ENCODE peak calls at places on chromosome 19, in nine cellular contexts. U is stomach, S is A549, Z is vagina, T is prostate gland, P is GM12892, G is Peyer's patch, K is uterus, W is lower leg skin. C is an unnamed sample.

GRCh38 chr19:4059931-4060620 is 6.6 kb downstream of the ZBTB7A start:
- DNase-seq in U (peak), S (no peak), Z (no peak), T (no peak), K (peak), P (peak), W (peak), G (peak), C (no peak)

GRCh38 chr19:17889609-17890214 is 18.0 kb downstream of the SLC5A5 start:
- DNase-seq in Z (no peak), T (no peak), U (no peak), W (no peak), P (no peak), K (no peak), S (peak), G (no peak), C (peak)

GRCh38 chr19:50842130-50842529 is 8.8 kb upstream of the KLK15 start:
- DNase-seq in K (no peak), U (no peak), G (no peak), Z (no peak), P (no peak), S (no peak), W (no peak), T (peak), C (no peak)

GRCh38 chr19:32174386-32175113 is 170.9 kb upstream of the ZNF507 start:
- DNase-seq in G (no peak), K (no peak), W (no peak), S (no peak), P (no peak), T (no peak), Z (peak), U (no peak), C (no peak)

GRCh38 chr19:57620673-57621348 is 6.8 kb downstream of the ZNF134 start:
- DNase-seq in W (no peak), S (no peak), K (no peak), U (no peak), T (no peak), P (no peak), Z (no peak), G (no peak), C (no peak)

GRCh38 chr19:53991224-53992113 is at the start of gene CACNG6:
- DNase-seq in P (no peak), W (no peak), U (peak), S (peak), K (no peak), G (no peak), T (no peak), Z (no peak), C (peak)

GRCh38 chr19:18287836-18288772 is 6.7 kb upstream of the JUND start:
- DNase-seq in U (no peak), P (no peak), T (no peak), G (no peak), W (no peak), K (no peak), S (no peak), Z (no peak), C (no peak)

GRCh38 chr19:48571378-48572162 is 19.6 kb downstream of the SULT2B1 start:
- DNase-seq in W (no peak), G (no peak), S (no peak), P (no peak), Z (no peak), U (peak), K (no peak), T (peak), C (no peak)

GRCh38 chr19:47158879-47159509 is 28.4 kb downstream of the SAE1 start:
- DNase-seq in S (no peak), T (no peak), G (no peak), U (no peak), K (no peak), W (no peak), P (no peak), Z (no peak), C (no peak)

GRCh38 chr19:40178756-40179155 is 12.5 kb upstream of the MAP3K10 start:
- DNase-seq in P (no peak), K (no peak), G (no peak), U (no peak), S (no peak), W (no peak), T (no peak), Z (no peak), C (no peak)

GRCh38 chr19:53903055-53903680 is 5.9 kb upstream of the CACNG7 start:
- DNase-seq in U (no peak), S (no peak), T (no peak), P (no peak), W (no peak), K (no peak), G (no peak), Z (no peak), C (peak)

GRCh38 chr19:49104229-49104864 is 9.8 kb upstream of the LIN7B start:
- DNase-seq in U (no peak), K (no peak), T (no peak), W (no peak), Z (no peak), G (no peak), P (no peak), S (no peak), C (no peak)

GRCh38 chr19:46629546-46630025 is 4.7 kb upstream of the PTGIR start:
- DNase-seq in G (no peak), T (no peak), U (peak), S (no peak), W (no peak), Z (no peak), K (no peak), P (no peak), C (no peak)

GRCh38 chr19:48053856-48054255 is 10.0 kb upstream of the CABP5 start:
- DNase-seq in W (no peak), G (no peak), U (no peak), T (no peak), P (no peak), Z (no peak), K (no peak), S (no peak), C (no peak)

GRCh38 chr19:50332264-50333038 is 3.3 kb upstream of the KCNC3 start:
- DNase-seq in W (no peak), S (no peak), K (no peak), T (no peak), U (no peak), Z (no peak), G (no peak), P (no peak), C (no peak)

GRCh38 chr19:43468354-43469159 is 3.1 kb upstream of the LYPD3 start:
- DNase-seq in W (no peak), P (no peak), T (no peak), S (no peak), U (no peak), G (no peak), K (no peak), Z (no peak), C (no peak)

GRCh38 chr19:45424191-45425058 is 708 bp upstream of the ERCC1 start:
- DNase-seq in W (peak), G (peak), U (peak), K (peak), Z (no peak), P (no peak), T (peak), S (peak), C (peak)

GRCh38 chr19:10706990-10707389 is 5.8 kb downstream of the QTRT1 start:
- DNase-seq in K (no peak), S (no peak), T (no peak), U (no peak), Z (no peak), G (no peak), P (no peak), W (no peak), C (no peak)

GRCh38 chr19:33177417-33177976 is 16.6 kb upstream of the LRP3 start:
- DNase-seq in W (no peak), K (no peak), P (no peak), U (no peak), T (peak), Z (no peak), G (no peak), S (peak), C (no peak)

GRCh38 chr19:45217193-45217956 is 27.8 kb downstream of the EXOC3L2 start:
- DNase-seq in W (no peak), P (no peak), K (no peak), U (no peak), Z (no peak), T (no peak), G (no peak), S (no peak), C (no peak)

GRCh38 chr19:5967994-5968430 is 9.9 kb downstream of the RANBP3 start:
- DNase-seq in G (peak), K (no peak), T (peak), S (peak), Z (no peak), W (peak), P (no peak), U (peak), C (peak)

GRCh38 chr19:41879670-41880328 is 2.7 kb downstream of the CD79A start:
- DNase-seq in Z (no peak), P (no peak), S (no peak), W (no peak), G (no peak), T (no peak), K (no peak), U (no peak), C (no peak)

GRCh38 chr19:46488551-46488950 is 7.1 kb downstream of the PNMA8B start:
- DNase-seq in K (no peak), W (no peak), G (no peak), P (no peak), Z (no peak), U (no peak), T (no peak), S (no peak), C (no peak)

GRCh38 chr19:33447336-33448158 is 74.0 kb downstream of the CEBPG start:
- DNase-seq in T (no peak), Z (no peak), S (no peak), P (no peak), G (no peak), K (no peak), U (no peak), W (no peak), C (no peak)

GRCh38 chr19:41186971-41187883 is 5.8 kb upstream of the CYP2S1 start:
- DNase-seq in U (no peak), G (no peak), S (no peak), P (no peak), W (no peak), T (no peak), Z (no peak), K (no peak), C (no peak)

GRCh38 chr19:40519352-40520322 is 52.8 kb downstream of the SPTBN4 start:
- DNase-seq in Z (no peak), U (peak), S (peak), G (no peak), T (no peak), K (no peak), W (no peak), P (no peak), C (no peak)

GRCh38 chr19:3053780-3054179 is 8.5 kb downstream of the TLE5 start:
- DNase-seq in K (no peak), W (no peak), S (no peak), T (no peak), U (no peak), Z (no peak), P (no peak), G (no peak), C (no peak)

GRCh38 chr19:52660981-52661380 is 22.8 kb upstream of the ZNF83 start:
- DNase-seq in S (no peak), W (no peak), Z (no peak), T (no peak), G (no peak), K (no peak), U (no peak), P (no peak), C (no peak)

GRCh38 chr19:10817291-10818038 is 18.5 kb downstream of the TMED1 start:
- DNase-seq in K (peak), Z (no peak), G (no peak), U (peak), W (peak), S (no peak), T (no peak), P (no peak), C (no peak)

GRCh38 chr19:17486545-17486944 is 16.2 kb downstream of the SLC27A1 start:
- DNase-seq in K (no peak), Z (no peak), T (no peak), S (no peak), P (no peak), G (no peak), W (no peak), U (no peak), C (no peak)

GRCh38 chr19:48804496-48804895 is 6.3 kb downstream of the BCAT2 start:
- DNase-seq in P (no peak), Z (no peak), W (no peak), U (no peak), K (no peak), S (no peak), T (no peak), G (no peak), C (no peak)

GRCh38 chr19:35105047-35105410 is 10.6 kb upstream of the FXYD3 start:
- DNase-seq in U (no peak), Z (no peak), G (no peak), S (no peak), W (no peak), K (no peak), T (no peak), P (no peak), C (no peak)

GRCh38 chr19:40341601-40342482 is 6.4 kb downstream of the C19orf47 start:
- DNase-seq in G (no peak), T (peak), U (no peak), K (no peak), S (no peak), Z (no peak), W (no peak), P (no peak), C (no peak)

GRCh38 chr19:48970139-48970766 is 5.1 kb downstream of the FTL start:
- DNase-seq in P (no peak), T (no peak), Z (no peak), G (no peak), U (no peak), K (no peak), W (no peak), S (no peak), C (no peak)

GRCh38 chr19:6753178-6754031 is 13.8 kb downstream of the SH2D3A start:
- DNase-seq in W (peak), P (peak), S (peak), G (peak), T (no peak), K (peak), Z (no peak), U (peak), C (peak)

GRCh38 chr19:53916004-53916403 is 6.9 kb downstream of the CACNG7 start:
- DNase-seq in W (no peak), K (no peak), S (no peak), P (no peak), G (no peak), T (no peak), Z (no peak), U (no peak), C (no peak)

DNA sequence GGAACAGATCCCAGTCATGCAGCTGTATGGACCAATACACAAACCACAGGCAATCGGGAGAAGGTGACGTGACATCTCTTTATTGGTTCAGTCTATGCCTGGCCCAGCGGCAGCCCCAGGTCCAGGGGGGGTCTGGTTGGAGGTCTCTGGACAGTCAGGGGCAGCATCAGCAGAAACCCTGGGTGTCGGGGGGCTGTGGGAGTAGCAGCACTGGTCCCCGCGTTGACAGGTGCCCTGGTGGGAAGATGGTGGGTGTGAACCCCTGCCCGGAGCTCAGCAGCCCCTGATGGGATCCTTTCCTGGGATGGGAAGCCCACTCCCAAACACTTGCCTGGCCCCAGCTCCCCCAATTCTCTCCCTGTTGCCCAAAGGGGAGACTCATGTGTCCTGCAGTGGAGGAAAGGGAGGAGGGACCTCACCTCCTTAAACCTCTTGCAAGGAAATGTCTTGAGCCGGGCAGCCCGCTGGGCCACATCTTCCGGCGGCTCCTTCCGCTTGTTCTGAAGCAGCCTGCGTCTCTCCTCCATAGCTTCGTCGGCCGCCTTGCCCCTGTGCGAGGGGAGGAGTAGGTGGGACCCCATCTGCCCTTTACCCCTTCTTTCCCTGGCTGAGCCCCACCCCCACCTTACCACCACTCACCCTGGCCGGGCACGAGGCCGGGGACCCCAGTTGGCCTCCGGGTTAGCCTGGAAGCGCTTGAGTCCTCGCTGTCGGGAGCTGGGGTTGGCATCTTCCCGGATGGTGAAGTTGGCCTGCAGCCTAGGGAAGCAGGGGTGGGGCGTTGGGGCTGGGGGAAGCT is 2.4 kb upstream of the LYL1 start:
- DNase-seq in P (no peak), S (no peak), U (no peak), K (no peak), T (no peak), G (peak), W (no peak), Z (no peak), C (no peak)
- TF ChIP-seq POLR2A in P (peak), S (no peak), U (no peak), K (no peak), T (no peak), G (no peak), W (no peak), Z (no peak), C (no peak)

GRCh38 chr19:16326401-16327130 is 1.9 kb downstream of the KLF2 start:
- DNase-seq in Z (no peak), W (no peak), K (no peak), T (no peak), S (no peak), U (no peak), G (peak), P (no peak), C (no peak)
- TF ChIP-seq POLR2A in Z (no peak), W (no peak), K (no peak), T (no peak), S (no peak), U (no peak), G (no peak), P (no peak), C (no peak)

GRCh38 chr19:36668646-36669045 is 2.0 kb upstream of the ZNF461 start:
- DNase-seq in P (no peak), S (no peak), W (no peak), G (no peak), T (no peak), Z (no peak), K (no peak), U (no peak), C (no peak)

GRCh38 chr19:36679455-36679854 is 8.0 kb upstream of the ZNF567 start:
- DNase-seq in P (no peak), U (no peak), W (no peak), S (no peak), T (no peak), G (no peak), Z (no peak), K (no peak), C (no peak)

GRCh38 chr19:36672368-36672767 is 5.7 kb upstream of the ZNF461 start:
- DNase-seq in S (no peak), T (no peak), K (no peak), P (no peak), Z (no peak), U (no peak), G (no peak), W (no peak), C (no peak)

DNA sequence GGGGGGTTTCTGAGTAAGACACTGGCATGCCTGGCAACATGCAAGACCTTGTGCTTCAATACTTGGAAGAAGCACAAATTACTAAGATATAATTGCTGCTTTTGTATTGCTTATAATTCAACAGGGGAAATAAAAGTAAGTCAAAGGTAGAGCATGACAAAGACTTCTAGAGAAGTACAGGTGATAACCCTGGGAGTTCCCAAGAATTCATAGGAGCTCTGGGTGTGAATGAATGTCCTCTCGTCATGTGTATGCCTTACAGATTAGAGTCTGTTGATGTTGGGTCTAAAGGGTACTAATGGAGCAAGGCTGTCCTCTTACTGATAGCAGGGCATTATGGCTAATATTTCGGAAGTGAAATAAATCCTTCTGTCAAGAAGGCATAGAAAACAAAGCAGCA is 7.6 kb upstream of the ZNF461 start:
- DNase-seq in U (no peak), S (no peak), K (no peak), P (no peak), W (no peak), G (no peak), Z (no peak), T (no peak), C (no peak)
- TF ChIP-seq POLR2A in U (no peak), S (no peak), K (no peak), P (no peak), W (no peak), G (no peak), Z (no peak), T (no peak), C (no peak)

GRCh38 chr19:55230780-55231179 is 2.2 kb upstream of the TMEM86B start:
- DNase-seq in S (no peak), K (no peak), T (no peak), Z (no peak), U (no peak), G (no peak), W (no peak), P (no peak), C (no peak)

GRCh38 chr19:55232986-55233385 is 4.4 kb upstream of the TMEM86B start:
- DNase-seq in G (no peak), P (no peak), S (no peak), W (no peak), Z (no peak), T (no peak), U (no peak), K (no peak), C (no peak)

GRCh38 chr19:55230329-55230728 is 1.8 kb upstream of the TMEM86B start:
- DNase-seq in K (no peak), T (no peak), W (no peak), S (no peak), Z (no peak), P (no peak), U (no peak), G (no peak), C (no peak)

GRCh38 chr19:55231391-55232283 is 3.1 kb upstream of the TMEM86B start:
- DNase-seq in Z (no peak), T (no peak), K (no peak), U (no peak), G (no peak), W (no peak), S (no peak), P (no peak), C (no peak)

GRCh38 chr19:55232284-55232597 is 3.7 kb upstream of the TMEM86B start:
- DNase-seq in Z (no peak), U (no peak), T (no peak), W (no peak), P (no peak), K (no peak), S (no peak), G (no peak), C (no peak)
- TF ChIP-seq POLR2A in Z (no peak), U (no peak), T (no peak), W (no peak), P (no peak), K (no peak), S (no peak), G (no peak), C (no peak)

GRCh38 chr19:38851622-38852230 is 1.9 kb upstream of the HNRNPL start:
- DNase-seq in G (peak), W (peak), P (peak), U (peak), Z (no peak), S (peak), T (peak), K (peak), C (peak)
- TF ChIP-seq POLR2A in G (peak), W (peak), P (peak), U (no peak), Z (no peak), S (peak), T (peak), K (peak), C (peak)

GRCh38 chr19:13838943-13839192 is 38.1 kb upstream of the NANOS3 start:
- DNase-seq in G (no peak), W (no peak), T (no peak), P (no peak), Z (no peak), K (peak), S (no peak), U (no peak), C (no peak)

GRCh38 chr19:13841339-13842293 is 35.3 kb upstream of the NANOS3 start:
- DNase-seq in W (peak), P (no peak), K (peak), S (no peak), G (no peak), U (peak), Z (no peak), T (peak), C (no peak)

GRCh38 chr19:13839193-13839937 is 37.6 kb upstream of the NANOS3 start:
- DNase-seq in K (peak), P (peak), G (peak), Z (no peak), T (peak), S (no peak), U (peak), W (peak), C (no peak)

GRCh38 chr19:13840751-13841338 is 36.1 kb upstream of the NANOS3 start:
- DNase-seq in K (no peak), P (no peak), U (no peak), W (no peak), G (no peak), Z (no peak), T (no peak), S (no peak), C (no peak)

GRCh38 chr19:13839938-13840750 is 36.8 kb upstream of the NANOS3 start:
- DNase-seq in S (no peak), W (no peak), G (peak), P (no peak), K (no peak), U (peak), T (no peak), Z (no peak), C (peak)
- TF ChIP-seq POLR2A in S (peak), W (no peak), G (peak), P (no peak), K (no peak), U (no peak), T (no peak), Z (no peak), C (peak)

GRCh38 chr19:21585491-21585890 is 80.1 kb downstream of the ZNF429 start:
- DNase-seq in W (no peak), T (no peak), G (no peak), K (no peak), U (peak), S (no peak), P (no peak), Z (no peak), C (no peak)
- TF ChIP-seq POLR2A in W (no peak), T (no peak), G (no peak), K (no peak), U (no peak), S (no peak), P (no peak), Z (no peak), C (no peak)

C was measured in H54.